ENCODE peak calls at places on chromosomes 5 and 9, in five cellular contexts. One of them, this sample, is unnamed.

GRCh38 chr5:148186248-148187003 is 16.4 kb upstream of the SPINK6 start:
- DNase-seq in EH: peak
- DNase-seq in ascending aorta: no peak
- DNase-seq in tibial nerve: peak
- DNase-seq in ELF-1: no peak
- DNase-seq in this sample: no peak

GRCh38 chr9:135641745-135642144 is 2.4 kb upstream of the GLT6D1 start:
- DNase-seq in EH: peak
- DNase-seq in ascending aorta: no peak
- DNase-seq in ELF-1: no peak
- DNase-seq in tibial nerve: no peak
- DNase-seq in this sample: no peak

GRCh38 chr5:132971483-132972435 is 8.3 kb upstream of the AFF4 start:
- DNase-seq in EH: peak
- DNase-seq in tibial nerve: no peak
- DNase-seq in ELF-1: peak
- DNase-seq in ascending aorta: no peak
- DNase-seq in this sample: no peak

GRCh38 chr5:150278046-150278760 is 11.4 kb downstream of the CAMK2A start:
- DNase-seq in ELF-1: no peak
- DNase-seq in tibial nerve: no peak
- DNase-seq in ascending aorta: no peak
- DNase-seq in EH: peak
- DNase-seq in this sample: no peak

GRCh38 chr9:102911185-102911584 is 83.9 kb upstream of the CYLC2 start:
- DNase-seq in ascending aorta: no peak
- DNase-seq in ELF-1: no peak
- DNase-seq in tibial nerve: no peak
- DNase-seq in EH: no peak
- DNase-seq in this sample: no peak

GRCh38 chr5:73694089-73694488 is 68.1 kb downstream of the ARHGEF28 start:
- DNase-seq in tibial nerve: no peak
- DNase-seq in EH: no peak
- DNase-seq in ascending aorta: no peak
- DNase-seq in ELF-1: no peak
- DNase-seq in this sample: no peak

GRCh38 chr5:164345173-164345572 is 839.8 kb downstream of the MAT2B start:
- DNase-seq in ascending aorta: no peak
- DNase-seq in ELF-1: no peak
- DNase-seq in tibial nerve: no peak
- DNase-seq in EH: no peak
- DNase-seq in this sample: no peak

GRCh38 chr5:32173394-32174010 is 617 bp downstream of the GOLPH3 start:
- DNase-seq in EH: peak
- DNase-seq in ELF-1: peak
- DNase-seq in ascending aorta: no peak
- DNase-seq in tibial nerve: peak
- DNase-seq in this sample: peak

GRCh38 chr5:170219615-170220014 is 13.2 kb upstream of the C5orf58 start:
- DNase-seq in EH: peak
- DNase-seq in ascending aorta: no peak
- DNase-seq in ELF-1: no peak
- DNase-seq in tibial nerve: no peak
- DNase-seq in this sample: no peak

GRCh38 chr5:149217096-149217801 is 54.4 kb upstream of the AFAP1L1 start:
- DNase-seq in tibial nerve: no peak
- DNase-seq in ELF-1: no peak
- DNase-seq in ascending aorta: no peak
- DNase-seq in EH: no peak
- DNase-seq in this sample: peak

GRCh38 chr9:130194406-130194932 is 22.3 kb downstream of the NCS1 start:
- DNase-seq in tibial nerve: no peak
- DNase-seq in ascending aorta: no peak
- DNase-seq in ELF-1: no peak
- DNase-seq in EH: no peak
- DNase-seq in this sample: no peak

GRCh38 chr5:178208540-178209227 is 4.4 kb downstream of the HNRNPAB start:
- DNase-seq in EH: no peak
- DNase-seq in tibial nerve: no peak
- DNase-seq in ELF-1: no peak
- DNase-seq in ascending aorta: no peak
- DNase-seq in this sample: no peak

GRCh38 chr9:134734270-134734669 is 92.7 kb downstream of the COL5A1 start:
- DNase-seq in ascending aorta: no peak
- DNase-seq in EH: peak
- DNase-seq in tibial nerve: peak
- DNase-seq in ELF-1: peak
- DNase-seq in this sample: peak

GRCh38 chr9:120935383-120935857 is 8.8 kb upstream of the TRAF1 start:
- DNase-seq in ELF-1: no peak
- DNase-seq in ascending aorta: peak
- DNase-seq in tibial nerve: peak
- DNase-seq in EH: peak
- DNase-seq in this sample: peak

This sample was measured in cerebellar cortex.